ENCODE peak calls at places on chromosomes 6 and 20, in nine cellular contexts. One of them, this sample, is unnamed.

GRCh38 chr20:47011984-47012383 is 117.3 kb downstream of the EYA2 start:
- DNase-seq in WERI-Rb-1: no peak
- DNase-seq in CD8-positive, alpha-beta memory T cell: no peak
- DNase-seq in fibroblast of lung: no peak
- DNase-seq in small intestine: no peak
- DNase-seq in cardiac muscle cell: no peak
- DNase-seq in aorta: no peak
- DNase-seq in CD8-positive, alpha-beta T cell: no peak
- DNase-seq in effector memory CD4-positive, alpha-beta T cell: no peak
- DNase-seq in this sample: no peak

GRCh38 chr6:90595854-90596253 is 9.0 kb upstream of the MAP3K7 start:
- DNase-seq in CD8-positive, alpha-beta memory T cell: no peak
- DNase-seq in effector memory CD4-positive, alpha-beta T cell: no peak
- DNase-seq in cardiac muscle cell: no peak
- DNase-seq in WERI-Rb-1: no peak
- DNase-seq in aorta: no peak
- DNase-seq in small intestine: no peak
- DNase-seq in CD8-positive, alpha-beta T cell: no peak
- DNase-seq in fibroblast of lung: no peak
- DNase-seq in this sample: no peak

GRCh38 chr20:8394308-8394945 is 262.4 kb downstream of the PLCB1 start:
- DNase-seq in effector memory CD4-positive, alpha-beta T cell: no peak
- DNase-seq in cardiac muscle cell: peak
- DNase-seq in CD8-positive, alpha-beta memory T cell: no peak
- DNase-seq in aorta: no peak
- DNase-seq in CD8-positive, alpha-beta T cell: no peak
- DNase-seq in fibroblast of lung: peak
- DNase-seq in small intestine: no peak
- DNase-seq in WERI-Rb-1: no peak
- DNase-seq in this sample: peak

GRCh38 chr20:46243707-46244628 is 64.3 kb downstream of the CDH22 start:
- DNase-seq in aorta: no peak
- DNase-seq in effector memory CD4-positive, alpha-beta T cell: no peak
- DNase-seq in cardiac muscle cell: peak
- DNase-seq in WERI-Rb-1: no peak
- DNase-seq in CD8-positive, alpha-beta T cell: no peak
- DNase-seq in fibroblast of lung: no peak
- DNase-seq in CD8-positive, alpha-beta memory T cell: no peak
- DNase-seq in small intestine: no peak
- DNase-seq in this sample: no peak

GRCh38 chr6:90362273-90362672 is 65.6 kb upstream of the BACH2 start:
- DNase-seq in fibroblast of lung: peak
- DNase-seq in effector memory CD4-positive, alpha-beta T cell: no peak
- DNase-seq in WERI-Rb-1: no peak
- DNase-seq in CD8-positive, alpha-beta T cell: no peak
- DNase-seq in cardiac muscle cell: peak
- DNase-seq in CD8-positive, alpha-beta memory T cell: no peak
- DNase-seq in small intestine: no peak
- DNase-seq in aorta: no peak
- DNase-seq in this sample: no peak

GRCh38 chr6:36800223-36801095 is 38.8 kb downstream of the CPNE5 start:
- DNase-seq in WERI-Rb-1: no peak
- DNase-seq in effector memory CD4-positive, alpha-beta T cell: no peak
- DNase-seq in fibroblast of lung: no peak
- DNase-seq in aorta: no peak
- DNase-seq in cardiac muscle cell: no peak
- DNase-seq in CD8-positive, alpha-beta memory T cell: no peak
- DNase-seq in CD8-positive, alpha-beta T cell: no peak
- DNase-seq in small intestine: peak
- DNase-seq in this sample: no peak

GRCh38 chr6:119978274-119978889 is 628.8 kb upstream of the MAN1A1 start:
- DNase-seq in CD8-positive, alpha-beta T cell: no peak
- DNase-seq in small intestine: peak
- DNase-seq in aorta: no peak
- DNase-seq in CD8-positive, alpha-beta memory T cell: no peak
- DNase-seq in fibroblast of lung: peak
- DNase-seq in WERI-Rb-1: peak
- DNase-seq in effector memory CD4-positive, alpha-beta T cell: no peak
- DNase-seq in cardiac muscle cell: peak
- DNase-seq in this sample: no peak

GRCh38 chr6:127120109-127120786 is 1.8 kb downstream of the RSPO3 start:
- DNase-seq in CD8-positive, alpha-beta memory T cell: no peak
- DNase-seq in fibroblast of lung: no peak
- DNase-seq in cardiac muscle cell: no peak
- DNase-seq in small intestine: no peak
- DNase-seq in aorta: peak
- DNase-seq in WERI-Rb-1: peak
- DNase-seq in CD8-positive, alpha-beta T cell: no peak
- DNase-seq in effector memory CD4-positive, alpha-beta T cell: no peak
- DNase-seq in this sample: no peak

GRCh38 chr6:113364781-113365545 is 492.2 kb upstream of the MARCKS start:
- DNase-seq in CD8-positive, alpha-beta memory T cell: no peak
- DNase-seq in aorta: no peak
- DNase-seq in fibroblast of lung: peak
- DNase-seq in effector memory CD4-positive, alpha-beta T cell: no peak
- DNase-seq in small intestine: no peak
- DNase-seq in WERI-Rb-1: no peak
- DNase-seq in CD8-positive, alpha-beta T cell: no peak
- DNase-seq in cardiac muscle cell: no peak
- DNase-seq in this sample: no peak

GRCh38 chr6:49849121-49849907 is 17.0 kb downstream of the CRISP1 start:
- DNase-seq in cardiac muscle cell: peak
- DNase-seq in effector memory CD4-positive, alpha-beta T cell: no peak
- DNase-seq in CD8-positive, alpha-beta memory T cell: no peak
- DNase-seq in aorta: no peak
- DNase-seq in WERI-Rb-1: peak
- DNase-seq in CD8-positive, alpha-beta T cell: no peak
- DNase-seq in fibroblast of lung: peak
- DNase-seq in small intestine: peak
- DNase-seq in this sample: no peak

GRCh38 chr20:51593584-51593983 is 51.1 kb upstream of the NFATC2 start:
- DNase-seq in CD8-positive, alpha-beta memory T cell: no peak
- DNase-seq in aorta: no peak
- DNase-seq in WERI-Rb-1: no peak
- DNase-seq in CD8-positive, alpha-beta T cell: no peak
- DNase-seq in fibroblast of lung: no peak
- DNase-seq in effector memory CD4-positive, alpha-beta T cell: no peak
- DNase-seq in cardiac muscle cell: no peak
- DNase-seq in small intestine: no peak
- DNase-seq in this sample: no peak

GRCh38 chr20:53581444-53582311 is 12.0 kb downstream of the ZNF217 start:
- DNase-seq in cardiac muscle cell: no peak
- DNase-seq in small intestine: no peak
- DNase-seq in fibroblast of lung: no peak
- DNase-seq in CD8-positive, alpha-beta memory T cell: peak
- DNase-seq in aorta: peak
- DNase-seq in effector memory CD4-positive, alpha-beta T cell: no peak
- DNase-seq in WERI-Rb-1: no peak
- DNase-seq in CD8-positive, alpha-beta T cell: peak
- DNase-seq in this sample: peak

GRCh38 chr6:43635387-43636311 is at the start of gene MAD2L1BP:
- DNase-seq in WERI-Rb-1: peak
- DNase-seq in aorta: peak
- DNase-seq in fibroblast of lung: peak
- DNase-seq in small intestine: peak
- DNase-seq in cardiac muscle cell: peak
- DNase-seq in effector memory CD4-positive, alpha-beta T cell: peak
- DNase-seq in CD8-positive, alpha-beta T cell: peak
- DNase-seq in CD8-positive, alpha-beta memory T cell: peak
- DNase-seq in this sample: peak

GRCh38 chr6:12132351-12133222 is 120.5 kb downstream of the HIVEP1 start:
- DNase-seq in effector memory CD4-positive, alpha-beta T cell: no peak
- DNase-seq in WERI-Rb-1: no peak
- DNase-seq in CD8-positive, alpha-beta T cell: no peak
- DNase-seq in fibroblast of lung: peak
- DNase-seq in aorta: no peak
- DNase-seq in small intestine: no peak
- DNase-seq in cardiac muscle cell: no peak
- DNase-seq in CD8-positive, alpha-beta memory T cell: no peak
- DNase-seq in this sample: no peak

GRCh38 chr6:134176283-134176975 is 124.0 kb upstream of the SLC2A12 start:
- DNase-seq in CD8-positive, alpha-beta T cell: peak
- DNase-seq in fibroblast of lung: peak
- DNase-seq in CD8-positive, alpha-beta memory T cell: no peak
- DNase-seq in aorta: peak
- DNase-seq in effector memory CD4-positive, alpha-beta T cell: no peak
- DNase-seq in WERI-Rb-1: peak
- DNase-seq in cardiac muscle cell: peak
- DNase-seq in small intestine: peak
- DNase-seq in this sample: no peak

GRCh38 chr20:60117040-60117439 is 158.8 kb downstream of the CDH26 start:
- DNase-seq in fibroblast of lung: no peak
- DNase-seq in aorta: no peak
- DNase-seq in effector memory CD4-positive, alpha-beta T cell: no peak
- DNase-seq in CD8-positive, alpha-beta memory T cell: no peak
- DNase-seq in small intestine: no peak
- DNase-seq in CD8-positive, alpha-beta T cell: no peak
- DNase-seq in cardiac muscle cell: no peak
- DNase-seq in WERI-Rb-1: no peak
- DNase-seq in this sample: peak

GRCh38 chr20:31713312-31714049 is 9.2 kb downstream of the BCL2L1 start:
- DNase-seq in effector memory CD4-positive, alpha-beta T cell: no peak
- DNase-seq in CD8-positive, alpha-beta T cell: no peak
- DNase-seq in small intestine: no peak
- DNase-seq in WERI-Rb-1: no peak
- DNase-seq in cardiac muscle cell: peak
- DNase-seq in aorta: peak
- DNase-seq in CD8-positive, alpha-beta memory T cell: no peak
- DNase-seq in fibroblast of lung: peak
- DNase-seq in this sample: no peak

DNA sequence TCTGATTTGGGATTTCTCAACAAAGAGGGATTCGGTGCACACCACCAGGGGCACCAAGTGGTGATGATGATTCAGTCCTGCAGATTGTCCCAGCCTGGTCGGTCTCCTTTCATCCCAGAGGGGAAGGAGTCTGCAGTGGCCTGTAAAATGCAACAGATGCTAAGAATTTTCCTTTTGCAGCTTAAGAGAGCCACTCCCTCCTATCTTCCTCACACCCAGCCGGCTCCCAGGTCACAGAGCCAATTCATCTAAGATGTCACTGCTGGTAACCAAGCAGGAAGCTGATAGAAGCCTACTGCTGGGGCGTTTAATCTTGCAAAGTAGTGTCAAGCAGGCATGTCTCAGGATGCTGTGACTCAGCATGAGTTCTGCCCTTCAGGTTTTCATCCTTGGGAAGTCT is 203.8 kb upstream of the LRFN2 start:
- DNase-seq in effector memory CD4-positive, alpha-beta T cell: no peak
- DNase-seq in aorta: no peak
- DNase-seq in cardiac muscle cell: no peak
- DNase-seq in CD8-positive, alpha-beta memory T cell: no peak
- DNase-seq in CD8-positive, alpha-beta T cell: no peak
- DNase-seq in small intestine: no peak
- DNase-seq in fibroblast of lung: no peak
- DNase-seq in WERI-Rb-1: peak
- DNase-seq in this sample: no peak
- H3K27ac ChIP-seq in effector memory CD4-positive, alpha-beta T cell: no peak
- H3K27ac ChIP-seq in aorta: no peak
- H3K27ac ChIP-seq in cardiac muscle cell: no peak
- H3K27ac ChIP-seq in CD8-positive, alpha-beta memory T cell: no peak
- H3K27ac ChIP-seq in CD8-positive, alpha-beta T cell: no peak
- H3K27ac ChIP-seq in small intestine: no peak
- H3K27ac ChIP-seq in fibroblast of lung: no peak
- H3K27ac ChIP-seq in WERI-Rb-1: peak
- H3K27ac ChIP-seq in this sample: no peak

GRCh38 chr20:22667198-22667597 is 82.8 kb upstream of the FOXA2 start:
- DNase-seq in effector memory CD4-positive, alpha-beta T cell: no peak
- DNase-seq in CD8-positive, alpha-beta memory T cell: no peak
- DNase-seq in WERI-Rb-1: no peak
- DNase-seq in fibroblast of lung: no peak
- DNase-seq in cardiac muscle cell: no peak
- DNase-seq in aorta: no peak
- DNase-seq in CD8-positive, alpha-beta T cell: no peak
- DNase-seq in small intestine: no peak
- DNase-seq in this sample: no peak

DNA sequence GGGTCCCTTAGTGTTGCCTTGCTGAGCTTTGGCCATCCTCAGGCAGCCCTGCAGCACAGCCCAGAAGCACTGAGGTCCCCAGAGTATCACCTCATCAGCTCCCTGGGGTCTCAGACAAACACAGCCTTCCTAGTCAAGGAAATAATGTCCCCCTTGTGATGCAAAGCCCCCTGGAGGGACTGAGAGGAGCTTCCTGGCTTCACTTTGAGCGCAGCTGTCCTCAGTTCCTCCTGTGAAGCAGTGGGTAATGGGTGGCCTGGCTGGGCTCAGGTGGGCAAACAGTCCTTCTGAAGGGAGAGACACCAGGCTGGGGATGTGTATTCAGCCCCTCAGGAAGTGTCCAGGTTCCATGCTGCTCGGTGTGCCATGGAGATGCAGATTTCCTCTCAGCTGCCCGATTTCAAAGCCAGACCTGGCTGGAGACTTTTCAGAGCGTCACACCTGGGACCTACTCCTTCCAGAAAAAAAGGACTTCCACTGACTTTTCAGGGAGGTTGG is 79.2 kb upstream of the FOXA2 start:
- DNase-seq in WERI-Rb-1: no peak
- DNase-seq in fibroblast of lung: no peak
- DNase-seq in CD8-positive, alpha-beta memory T cell: no peak
- DNase-seq in aorta: no peak
- DNase-seq in CD8-positive, alpha-beta T cell: no peak
- DNase-seq in cardiac muscle cell: no peak
- DNase-seq in small intestine: no peak
- DNase-seq in effector memory CD4-positive, alpha-beta T cell: no peak
- DNase-seq in this sample: no peak
- H3K27ac ChIP-seq in WERI-Rb-1: no peak
- H3K27ac ChIP-seq in fibroblast of lung: no peak
- H3K27ac ChIP-seq in CD8-positive, alpha-beta memory T cell: no peak
- H3K27ac ChIP-seq in aorta: no peak
- H3K27ac ChIP-seq in CD8-positive, alpha-beta T cell: no peak
- H3K27ac ChIP-seq in cardiac muscle cell: no peak
- H3K27ac ChIP-seq in small intestine: no peak
- H3K27ac ChIP-seq in effector memory CD4-positive, alpha-beta T cell: no peak
- H3K27ac ChIP-seq in this sample: no peak

DNA sequence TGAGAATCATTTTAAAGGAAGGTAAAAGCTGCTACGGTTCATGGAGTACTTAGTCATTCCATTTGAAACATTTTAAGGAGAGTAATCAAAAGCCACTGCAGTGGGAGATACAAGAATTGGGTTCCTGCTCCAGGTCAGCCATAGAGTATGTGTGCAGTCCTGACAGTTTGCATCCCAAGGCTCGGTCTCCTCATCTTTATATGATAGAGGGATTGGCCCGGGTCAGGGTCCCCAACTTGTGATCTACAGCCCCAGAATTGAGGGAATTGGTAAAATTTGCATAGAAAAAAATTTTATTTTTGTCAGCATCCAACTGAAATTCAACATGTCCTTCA is 147.4 kb upstream of the PRND start:
- DNase-seq in WERI-Rb-1: no peak
- DNase-seq in small intestine: no peak
- DNase-seq in CD8-positive, alpha-beta memory T cell: no peak
- DNase-seq in effector memory CD4-positive, alpha-beta T cell: no peak
- DNase-seq in CD8-positive, alpha-beta T cell: no peak
- DNase-seq in cardiac muscle cell: no peak
- DNase-seq in fibroblast of lung: no peak
- DNase-seq in aorta: no peak
- DNase-seq in this sample: no peak
- H3K27ac ChIP-seq in WERI-Rb-1: peak
- H3K27ac ChIP-seq in small intestine: peak
- H3K27ac ChIP-seq in CD8-positive, alpha-beta memory T cell: no peak
- H3K27ac ChIP-seq in effector memory CD4-positive, alpha-beta T cell: no peak
- H3K27ac ChIP-seq in CD8-positive, alpha-beta T cell: no peak
- H3K27ac ChIP-seq in cardiac muscle cell: no peak
- H3K27ac ChIP-seq in fibroblast of lung: peak
- H3K27ac ChIP-seq in aorta: no peak
- H3K27ac ChIP-seq in this sample: no peak

GRCh38 chr6:77456531-77457248 is 6.6 kb downstream of the HTR1B start:
- DNase-seq in WERI-Rb-1: peak
- DNase-seq in CD8-positive, alpha-beta T cell: no peak
- DNase-seq in small intestine: no peak
- DNase-seq in CD8-positive, alpha-beta memory T cell: no peak
- DNase-seq in cardiac muscle cell: peak
- DNase-seq in effector memory CD4-positive, alpha-beta T cell: no peak
- DNase-seq in aorta: no peak
- DNase-seq in fibroblast of lung: peak
- DNase-seq in this sample: no peak
- H3K27ac ChIP-seq in WERI-Rb-1: no peak
- H3K27ac ChIP-seq in CD8-positive, alpha-beta T cell: no peak
- H3K27ac ChIP-seq in small intestine: no peak
- H3K27ac ChIP-seq in CD8-positive, alpha-beta memory T cell: no peak
- H3K27ac ChIP-seq in cardiac muscle cell: no peak
- H3K27ac ChIP-seq in effector memory CD4-positive, alpha-beta T cell: no peak
- H3K27ac ChIP-seq in aorta: peak
- H3K27ac ChIP-seq in fibroblast of lung: peak
- H3K27ac ChIP-seq in this sample: no peak